ENCODE peak calls at places on chromosomes 7 and 10, in ten cellular contexts. A is adrenal gland, X is body of pancreas, T is heart left ventricle, M is uterus, R is gastrocnemius medialis, B is suprapubic skin, D is IMR-90, Z is right lobe of liver, F is A549. H is an unnamed sample.

GRCh38 chr10:117460846-117461765 is 81.4 kb upstream of the EMX2 start:
- DNase-seq in A (no peak), X (no peak), T (no peak), M (peak; percentile 84), R (no peak), B (no peak), D (no peak), Z (no peak), F (no peak), H (no peak)

GRCh38 chr7:128740996-128741395 is 1.8 kb downstream of the CALU start:
- DNase-seq in A (peak; percentile 56), X (peak; percentile 13), T (no peak), M (no peak), R (no peak), B (no peak), D (no peak), Z (no peak), F (no peak), H (no peak)

GRCh38 chr10:49184642-49185111 is 3.5 kb downstream of the TMEM273 start:
- DNase-seq in A (no peak), X (no peak), T (peak; percentile 40), M (no peak), R (no peak), B (no peak), D (no peak), Z (no peak), F (no peak), H (no peak)

GRCh38 chr7:73429218-73429617 is 4.4 kb upstream of the FZD9 start:
- DNase-seq in A (no peak), X (no peak), T (no peak), M (no peak), R (no peak), B (no peak), D (peak; percentile 38), Z (no peak), F (no peak), H (no peak)

GRCh38 chr7:105829681-105830322 is 46.6 kb downstream of the ATXN7L1 start:
- DNase-seq in A (no peak), X (no peak), T (no peak), M (no peak), R (no peak), B (no peak), D (peak; percentile 68), Z (no peak), F (no peak), H (no peak)

GRCh38 chr7:123871998-123872867 is 27.3 kb downstream of the HYAL4 start:
- DNase-seq in A (peak; percentile 62), X (peak; percentile 51), T (no peak), M (no peak), R (peak; percentile 19), B (no peak), D (peak; percentile 42), Z (peak; percentile 48), F (peak; percentile 73), H (peak; percentile 15)

GRCh38 chr7:14507617-14508016 is 394.9 kb downstream of the DGKB start:
- DNase-seq in A (no peak), X (peak; percentile 80), T (no peak), M (no peak), R (no peak), B (no peak), D (no peak), Z (no peak), F (no peak), H (no peak)

GRCh38 chr7:6476596-6477374 is 29.0 kb upstream of the DAGLB start:
- DNase-seq in A (no peak), X (no peak), T (no peak), M (no peak), R (no peak), B (no peak), D (no peak), Z (no peak), F (no peak), H (no peak)

GRCh38 chr7:143299840-143300239 is 11.7 kb downstream of the CASP2 start:
- DNase-seq in A (peak; percentile 67), X (peak; percentile 52), T (no peak), M (no peak), R (no peak), B (no peak), D (no peak), Z (peak; percentile 57), F (peak; percentile 47), H (peak; percentile 31)

GRCh38 chr10:18140149-18140956 is at the start of gene CACNB2:
- DNase-seq in A (peak; percentile 86), X (peak; percentile 85), T (peak; percentile 83), M (peak; percentile 83), R (no peak), B (no peak), D (peak; percentile 51), Z (peak; percentile 37), F (peak; percentile 29), H (no peak)
- TF ChIP-seq POLR2A in A (peak; percentile 45), X (peak; percentile 85), T (no peak), M (no peak), R (no peak), B (no peak), D (no peak), Z (no peak), F (no peak), H (no peak)

DNA sequence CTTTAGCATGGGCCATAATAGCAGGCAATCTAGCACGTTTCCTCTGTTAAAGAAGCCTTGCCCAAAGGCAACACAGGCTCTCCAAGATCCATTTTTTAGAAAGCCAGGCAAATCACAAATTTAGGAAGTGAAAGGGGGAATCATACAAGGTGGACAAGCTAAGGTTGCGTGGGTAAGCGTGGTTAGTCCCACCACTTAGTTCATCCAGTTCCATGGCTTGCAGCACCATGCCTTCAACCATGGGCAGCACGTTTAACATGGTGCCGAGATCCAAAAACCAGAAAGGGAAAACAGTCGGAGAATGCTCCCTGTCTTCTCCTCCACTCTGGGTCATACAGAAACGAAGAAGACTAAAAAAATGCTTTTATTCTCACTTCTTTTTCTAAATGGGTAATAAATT is 234.4 kb upstream of the IMMP2L start:
- DNase-seq in A (no peak), X (no peak), T (no peak), M (no peak), R (no peak), B (no peak), D (peak; percentile 4), Z (no peak), F (peak; percentile 25), H (no peak)
- H3K9me3 ChIP-seq in A (peaks cover 9% of the 10 kb centered on the region), X (peaks cover 2% of the 10 kb centered on the region), T (peaks cover 67% of the 10 kb centered on the region), M (no peaks in the 10 kb centered on the region), R (peaks cover 15% of the 10 kb centered on the region), B (peaks cover 48% of the 10 kb centered on the region), D (peaks cover 31% of the 10 kb centered on the region), Z (peaks cover 13% of the 10 kb centered on the region), F (peaks cover 16% of the 10 kb centered on the region), H (no peaks in the 10 kb centered on the region)

GRCh38 chr7:134461921-134462320 is 3.0 kb upstream of the AKR1B1 start:
- DNase-seq in A (no peak), X (no peak), T (no peak), M (no peak), R (no peak), B (no peak), D (no peak), Z (no peak), F (no peak), H (no peak)

GRCh38 chr7:134460000-134460399 is 1.1 kb upstream of the AKR1B1 start:
- DNase-seq in A (no peak), X (no peak), T (no peak), M (no peak), R (no peak), B (no peak), D (peak; percentile 59), Z (no peak), F (peak; percentile 62), H (no peak)

GRCh38 chr7:134458341-134458805 is 527 bp downstream of the AKR1B1 start:
- DNase-seq in A (no peak), X (peak; percentile 51), T (peak; percentile 72), M (peak; percentile 40), R (no peak), B (no peak), D (peak; percentile 34), Z (peak; percentile 35), F (peak; percentile 74), H (no peak)

GRCh38 chr7:134457166-134457565 is 1.7 kb downstream of the AKR1B1 start:
- DNase-seq in A (no peak), X (no peak), T (no peak), M (no peak), R (no peak), B (no peak), D (no peak), Z (no peak), F (no peak), H (no peak)

GRCh38 chr7:134458806-134459698 is at the start of gene AKR1B1:
- DNase-seq in A (peak; percentile 97), X (peak; percentile 90), T (peak; percentile 95), M (peak; percentile 89), R (peak; percentile 81), B (peak; percentile 94), D (peak; percentile 88), Z (peak; percentile 78), F (peak; percentile 98), H (peak; percentile 77)
- TF ChIP-seq POLR2A in A (peak; percentile 94), X (peak; percentile 59), T (peak; percentile 66), M (peak; percentile 52), R (peak; percentile 84), B (no peak), D (peak; percentile 53), Z (peak; percentile 46), F (peak; percentile 99), H (peak; percentile 54)

DNA sequence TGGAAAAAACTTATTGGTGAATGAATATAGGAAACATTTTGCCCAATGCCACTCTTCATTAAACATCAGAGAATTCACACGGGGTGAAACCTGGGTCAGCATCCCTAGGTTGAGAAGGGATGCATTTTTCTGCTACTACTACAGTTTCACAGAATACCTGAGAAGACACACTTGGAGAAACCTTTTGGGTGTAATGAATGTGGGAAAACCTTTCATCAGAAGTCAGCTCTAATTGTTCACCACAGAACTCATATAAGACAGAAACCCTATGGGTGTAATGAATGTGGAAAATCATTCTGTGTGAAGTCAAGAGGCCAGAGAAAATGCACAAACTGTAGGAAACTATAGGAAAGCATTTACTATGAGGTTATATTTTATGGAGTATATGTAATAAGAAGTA is 24.9 kb downstream of the ZNF37A start:
- DNase-seq in A (no peak), X (no peak), T (no peak), M (no peak), R (no peak), B (no peak), D (no peak), Z (no peak), F (no peak), H (no peak)
- H3K9me3 ChIP-seq in A (peaks cover 50% of the 10 kb centered on the region), X (peaks cover 13% of the 10 kb centered on the region), T (peaks cover 99% of the 10 kb centered on the region), M (peaks cover 9% of the 10 kb centered on the region), R (peaks cover 70% of the 10 kb centered on the region), B (peaks cover 86% of the 10 kb centered on the region), D (peaks cover 60% of the 10 kb centered on the region), Z (peaks cover 61% of the 10 kb centered on the region), F (peaks cover 99% of the 10 kb centered on the region), H (peaks cover 27% of the 10 kb centered on the region)

H was measured in tibial nerve.